ENCODE peak calls at places on chromosomes 7 and 10, in seven cellular contexts. L is cardiac muscle cell; M is spleen; C is neuronal stem cell; U is A673; J is left ventricle myocardium inferior; Q is CD8-positive, alpha-beta memory T cell. R is an unnamed sample. For H3K9me3, the result is how much of the 10 kb centered on the place peaks cover.

GRCh38 chr7:17996040-17996439 is 31.6 kb downstream of the PRPS1L1 start:
- DNase-seq in L (no peak), M (no peak), U (no peak), Q (no peak), C (no peak), J (no peak), R (no peak)

GRCh38 chr7:47460251-47460989 is 121.5 kb downstream of the TNS3 start:
- DNase-seq in C (no peak), L (no peak), J (no peak), U (no peak), M (no peak), Q (no peak), R (no peak)

GRCh38 chr10:67784584-67784983 is 53.4 kb downstream of the DNAJC12 start:
- DNase-seq in U (no peak), J (no peak), C (no peak), L (no peak), M (no peak), Q (no peak), R (no peak)

GRCh38 chr10:51297438-51297837 is 223.2 kb downstream of the PRKG1 start:
- DNase-seq in Q (no peak), L (no peak), J (no peak), C (no peak), M (no peak), U (no peak), R (no peak)

GRCh38 chr10:69092959-69093850 is 5.3 kb downstream of the SRGN start:
- DNase-seq in U (peak), C (peak), M (peak), J (peak), Q (peak), L (peak), R (peak)

GRCh38 chr7:100517305-100517704 is 21.7 kb upstream of the AGFG2 start:
- DNase-seq in C (no peak), J (no peak), U (no peak), Q (no peak), L (no peak), M (no peak), R (no peak)

GRCh38 chr10:88707429-88708110 is 1.5 kb downstream of the LIPK start:
- DNase-seq in J (no peak), L (no peak), Q (no peak), M (no peak), U (peak), C (no peak), R (no peak)

GRCh38 chr10:87504667-87505365 is at the start of gene MINPP1:
- DNase-seq in J (peak), M (peak), C (peak), L (peak), U (peak), Q (peak), R (peak)

GRCh38 chr10:17257466-17258321 is 29.7 kb downstream of the VIM start:
- DNase-seq in J (no peak), U (peak), Q (peak), M (no peak), L (peak), C (peak), R (no peak)

GRCh38 chr7:29480456-29480855 is 83.2 kb upstream of the PRR15 start:
- DNase-seq in Q (no peak), J (no peak), L (no peak), C (no peak), M (no peak), U (no peak), R (no peak)

GRCh38 chr7:40092152-40092551 is 42.3 kb downstream of the MPLKIP start:
- DNase-seq in M (no peak), U (no peak), J (no peak), L (no peak), Q (no peak), C (no peak), R (no peak)

GRCh38 chr7:155917836-155918385 is 105.6 kb upstream of the SHH start:
- DNase-seq in Q (no peak), U (no peak), C (no peak), J (no peak), L (no peak), M (no peak), R (no peak)

GRCh38 chr10:118148245-118148644 is 101.5 kb upstream of the RAB11FIP2 start:
- DNase-seq in C (peak), L (no peak), U (no peak), J (no peak), Q (no peak), M (no peak), R (no peak)

GRCh38 chr10:4073912-4074311 is 288.9 kb upstream of the KLF6 start:
- DNase-seq in C (no peak), L (no peak), J (peak), M (no peak), Q (no peak), U (no peak), R (no peak)

GRCh38 chr10:44975487-44976331 is 2.9 kb downstream of the DEPP1 start:
- DNase-seq in M (peak), J (no peak), L (peak), Q (no peak), U (peak), C (no peak), R (no peak)

GRCh38 chr10:91552706-91553105 is 80.2 kb downstream of the PPP1R3C start:
- DNase-seq in C (no peak), U (no peak), J (peak), M (no peak), L (peak), Q (no peak), R (no peak)

GRCh38 chr10:62426086-62426485 is 51.9 kb downstream of the ZNF365 start:
- DNase-seq in M (no peak), Q (no peak), L (no peak), U (no peak), C (no peak), J (no peak), R (no peak)

GRCh38 chr7:111401516-111401915 is 160.8 kb downstream of the IMMP2L start:
- DNase-seq in L (no peak), C (no peak), Q (no peak), U (no peak), J (no peak), M (no peak), R (no peak)

GRCh38 chr10:132511092-132511491 is 26.5 kb upstream of the INPP5A start:
- DNase-seq in U (no peak), J (peak), M (peak), C (no peak), Q (no peak), L (no peak), R (no peak)

GRCh38 chr10:68829952-68830351 is 2.6 kb downstream of the STOX1 start:
- DNase-seq in L (no peak), J (no peak), U (no peak), Q (no peak), M (peak), C (no peak), R (no peak)

GRCh38 chr10:123862421-123863188 is 29.0 kb downstream of the CPXM2 start:
- DNase-seq in C (no peak), U (no peak), L (no peak), Q (no peak), M (no peak), J (no peak), R (no peak)

GRCh38 chr7:95843286-95843685 is 70.9 kb downstream of the DYNC1I1 start:
- DNase-seq in C (no peak), M (no peak), Q (no peak), U (no peak), L (peak), J (no peak), R (no peak)

GRCh38 chr7:6168469-6168868 is 104.0 kb downstream of the CYTH3 start:
- DNase-seq in U (no peak), L (no peak), J (no peak), Q (no peak), M (no peak), C (no peak), R (no peak)

GRCh38 chr10:661891-662605 is 27.4 kb downstream of the DIP2C start:
- DNase-seq in U (no peak), C (no peak), J (no peak), L (no peak), Q (no peak), M (peak), R (no peak)

GRCh38 chr7:131331806-131332205 is 4.1 kb downstream of the MKLN1 start:
- DNase-seq in C (no peak), J (no peak), U (no peak), M (no peak), Q (no peak), L (no peak), R (no peak)

GRCh38 chr7:131336956-131337355 is 9.3 kb downstream of the MKLN1 start:
- DNase-seq in U (peak), C (no peak), M (no peak), L (peak), J (no peak), Q (no peak), R (no peak)

GRCh38 chr7:131338990-131339389 is 11.3 kb downstream of the MKLN1 start:
- DNase-seq in C (no peak), U (no peak), J (no peak), M (no peak), Q (no peak), L (no peak), R (no peak)

GRCh38 chr7:131338173-131338572 is 10.5 kb downstream of the MKLN1 start:
- DNase-seq in L (no peak), J (no peak), Q (no peak), C (no peak), M (no peak), U (no peak), R (no peak)

DNA sequence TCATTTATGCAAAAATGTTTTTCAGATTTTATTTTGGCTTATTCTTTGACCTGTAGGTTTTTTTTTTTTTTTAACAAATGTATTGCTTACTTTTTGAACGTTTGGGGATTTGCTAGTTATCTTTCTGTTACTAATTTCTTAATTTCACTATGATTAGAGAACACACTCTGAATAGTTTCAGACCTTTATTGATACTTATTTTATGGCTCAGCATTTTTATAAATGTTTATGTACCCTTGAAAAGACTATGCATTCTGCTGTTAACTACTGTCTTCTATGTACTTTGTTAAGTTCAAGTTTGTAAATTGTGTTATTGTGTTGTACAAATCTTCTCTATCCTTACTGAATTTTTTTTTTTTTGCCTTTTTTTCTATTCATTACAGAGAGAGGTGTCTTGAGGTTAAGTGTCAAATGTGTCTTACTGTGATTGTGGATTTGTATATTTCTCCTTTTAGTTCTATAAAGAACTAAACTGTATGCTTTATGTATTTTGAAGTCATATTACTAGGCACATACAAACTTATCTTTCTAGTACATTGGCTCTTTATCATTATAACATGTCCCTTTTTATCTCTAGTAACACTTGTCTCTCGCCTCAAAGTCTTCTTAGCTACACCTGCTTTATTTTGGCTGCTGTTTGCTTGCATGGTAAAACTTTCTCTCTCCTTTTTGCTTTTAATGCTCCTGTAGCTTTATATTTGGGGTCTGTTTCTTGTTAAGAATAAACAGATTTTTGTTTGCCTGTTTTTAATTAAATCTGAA is 8.1 kb downstream of the MKLN1 start:
- DNase-seq in C (no peak), L (no peak), M (no peak), Q (no peak), U (no peak), J (no peak), R (no peak)
- H3K9me3 ChIP-seq in C (half or more), L (under half), M (under half), Q (under half), U (under half), J (under half), R (under half)

DNA sequence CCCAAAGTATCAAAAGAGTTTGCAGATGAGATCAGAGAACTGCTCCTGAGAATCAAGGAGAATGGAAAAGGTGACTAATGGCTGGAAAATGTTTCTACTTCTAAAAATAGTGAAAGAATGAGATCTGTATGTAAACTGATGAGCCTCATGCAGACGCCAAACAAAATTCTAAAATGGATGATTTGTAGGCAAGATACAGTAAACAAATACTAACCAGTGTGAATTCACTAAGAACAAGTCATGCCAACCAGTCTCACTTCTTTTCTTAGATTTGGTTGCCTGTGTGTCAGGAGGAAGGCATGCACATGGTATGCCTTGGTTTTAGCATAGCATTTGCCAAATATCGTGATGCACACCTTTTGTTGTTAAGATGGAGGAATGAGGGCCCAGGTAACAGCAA is 94.9 kb upstream of the PIK3CG start:
- DNase-seq in U (no peak), L (no peak), Q (no peak), C (no peak), J (no peak), M (no peak), R (no peak)
- H3K27ac ChIP-seq in U (no peak), L (no peak), Q (no peak), C (no peak), J (no peak), M (no peak), R (no peak)

GRCh38 chr7:64183126-64183742 is 23.8 kb upstream of the ZNF735 start:
- DNase-seq in Q (peak), U (no peak), L (no peak), M (no peak), C (no peak), J (no peak), R (peak)

GRCh38 chr7:64183827-64184372 is 23.1 kb upstream of the ZNF735 start:
- DNase-seq in C (no peak), U (no peak), M (no peak), L (no peak), Q (no peak), J (no peak), R (no peak)

GRCh38 chr7:64180989-64181388 is 26.0 kb upstream of the ZNF735 start:
- DNase-seq in J (no peak), U (no peak), L (no peak), M (no peak), Q (no peak), C (no peak), R (no peak)

GRCh38 chr7:64182036-64182790 is 24.8 kb upstream of the ZNF735 start:
- DNase-seq in M (no peak), Q (no peak), C (no peak), L (no peak), J (no peak), U (no peak), R (no peak)

GRCh38 chr7:64181586-64181985 is 25.4 kb upstream of the ZNF735 start:
- DNase-seq in L (no peak), M (no peak), J (no peak), C (no peak), U (no peak), Q (no peak), R (no peak)
- H3K9me3 ChIP-seq in L (under half), M (under half), J (under half), C (under half), U (under half), Q (under half), R (under half)

GRCh38 chr7:127912901-127913300 is 118.3 kb downstream of the LRRC4 start:
- DNase-seq in L (no peak), J (no peak), U (no peak), M (no peak), Q (no peak), C (no peak), R (no peak)

GRCh38 chr7:127911968-127912511 is 119.2 kb downstream of the LRRC4 start:
- DNase-seq in Q (no peak), J (no peak), L (no peak), U (no peak), C (no peak), M (no peak), R (no peak)

GRCh38 chr7:127914693-127915092 is 116.5 kb downstream of the LRRC4 start:
- DNase-seq in Q (no peak), L (no peak), M (no peak), J (no peak), U (no peak), C (no peak), R (no peak)

GRCh38 chr7:127916735-127917134 is 114.5 kb downstream of the LRRC4 start:
- DNase-seq in C (no peak), U (no peak), Q (no peak), J (no peak), M (no peak), L (no peak), R (no peak)

DNA sequence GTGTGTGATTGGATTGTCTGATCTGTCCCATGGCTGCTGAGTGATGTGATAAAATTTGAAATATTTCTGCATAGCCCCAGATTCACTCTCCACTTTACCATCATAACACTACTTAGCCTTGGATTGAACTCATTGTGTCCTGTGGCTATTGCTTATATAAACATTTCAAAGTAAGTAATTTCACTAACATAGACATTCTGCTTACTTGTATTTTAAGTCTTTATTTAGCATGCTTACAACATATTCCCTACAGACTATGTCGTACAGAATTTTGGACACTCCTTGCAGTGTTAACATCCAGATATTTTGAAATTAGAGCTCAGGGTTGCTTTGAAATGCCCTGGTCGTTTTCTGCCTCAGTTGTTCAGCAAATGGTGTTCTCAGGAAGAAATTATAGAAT is 117.6 kb downstream of the LRRC4 start:
- DNase-seq in C (no peak), U (no peak), J (no peak), M (no peak), L (no peak), Q (no peak), R (no peak)
- H3K27ac ChIP-seq in C (no peak), U (no peak), J (no peak), M (no peak), L (no peak), Q (no peak), R (no peak)

R was measured in lower lobe of right lung.